ENCODE peak calls at places on chromosome 3, in nine cellular contexts. S is endodermal cell; J is kidney; U is body of pancreas; E is CD4-positive, alpha-beta T cell; M is pancreas; P is effector memory CD4-positive, alpha-beta T cell; A is IMR-90; N is keratinocyte. Y is an unnamed sample.

GRCh38 chr3:8540456-8540855 is 38.8 kb downstream of the LMCD1 start:
- DNase-seq in S (no peak), J (no peak), U (no peak), E (no peak), M (no peak), P (no peak), A (no peak), N (no peak), Y (no peak)

GRCh38 chr3:20072422-20072821 is 32.2 kb downstream of the KAT2B start:
- DNase-seq in S (no peak), J (no peak), U (no peak), E (no peak), M (no peak), P (no peak), A (no peak), N (no peak), Y (no peak)

GRCh38 chr3:50455133-50455532 is 48.3 kb downstream of the CACNA2D2 start:
- DNase-seq in S (no peak), J (no peak), U (no peak), E (no peak), M (no peak), P (no peak), A (no peak), N (no peak), Y (no peak)

GRCh38 chr3:38111201-38111600 is 25.7 kb downstream of the ACAA1 start:
- DNase-seq in S (no peak), J (no peak), U (no peak), E (no peak), M (no peak), P (no peak), A (no peak), N (no peak), Y (no peak)

GRCh38 chr3:149933858-149934257 is 36.8 kb downstream of the PFN2 start:
- DNase-seq in S (no peak), J (no peak), U (no peak), E (no peak), M (no peak), P (no peak), A (no peak), N (no peak), Y (no peak)

GRCh38 chr3:187713504-187713903 is 11.1 kb upstream of the RTP2 start:
- DNase-seq in S (no peak), J (no peak), U (no peak), E (no peak), M (no peak), P (no peak), A (peak), N (no peak), Y (no peak)

GRCh38 chr3:81888822-81889557 is 127.5 kb upstream of the GBE1 start:
- DNase-seq in S (no peak), J (no peak), U (no peak), E (no peak), M (no peak), P (no peak), A (peak), N (no peak), Y (no peak)

GRCh38 chr3:171056528-171056927 is 30.0 kb upstream of the SLC2A2 start:
- DNase-seq in S (no peak), J (no peak), U (no peak), E (no peak), M (no peak), P (no peak), A (peak), N (no peak), Y (no peak)

GRCh38 chr3:53833650-53834049 is 12.6 kb downstream of the CHDH start:
- DNase-seq in S (peak), J (no peak), U (no peak), E (no peak), M (no peak), P (no peak), A (no peak), N (no peak), Y (no peak)

GRCh38 chr3:12948891-12949711 is 107.7 kb upstream of the RPL32 start:
- DNase-seq in S (no peak), J (peak), U (peak), E (no peak), M (no peak), P (no peak), A (peak), N (peak), Y (no peak)

GRCh38 chr3:17195192-17195611 is 310.4 kb downstream of the PLCL2 start:
- DNase-seq in S (peak), J (no peak), U (peak), E (no peak), M (peak), P (no peak), A (peak), N (no peak), Y (no peak)

GRCh38 chr3:8843347-8843746 is 73.9 kb upstream of the OXTR start:
- DNase-seq in S (peak), J (no peak), U (no peak), E (no peak), M (no peak), P (no peak), A (no peak), N (no peak), Y (no peak)

GRCh38 chr3:190694335-190695001 is 168.0 kb downstream of the GMNC start:
- DNase-seq in S (no peak), J (no peak), U (peak), E (no peak), M (no peak), P (no peak), A (no peak), N (no peak), Y (no peak)

DNA sequence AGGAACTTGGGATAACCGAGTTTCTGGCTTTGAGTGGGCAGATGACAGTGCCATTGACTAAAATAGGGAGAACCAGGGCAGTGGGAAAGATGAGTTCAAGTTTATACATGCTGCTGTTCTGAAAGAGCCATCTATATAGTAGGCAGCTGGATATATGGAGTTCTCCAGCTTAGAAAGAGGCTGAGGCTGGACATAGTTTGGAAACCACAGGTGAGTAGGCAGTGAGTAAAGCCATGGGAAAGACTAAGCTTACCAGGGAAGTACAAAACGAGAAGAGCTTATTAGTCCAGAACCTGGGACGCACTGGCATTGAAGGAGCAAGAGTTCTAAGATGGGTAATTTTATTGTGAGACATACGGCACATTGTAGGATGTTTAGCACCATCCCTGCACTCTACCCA is 54.2 kb downstream of the MSL2 start:
- DNase-seq in S (no peak), J (no peak), U (no peak), E (no peak), M (no peak), P (no peak), A (peak), N (peak), Y (peak)
- H3K27ac ChIP-seq in S (no peak), J (no peak), U (no peak), E (no peak), M (no peak), P (no peak), A (peak), N (peak), Y (peak)

DNA sequence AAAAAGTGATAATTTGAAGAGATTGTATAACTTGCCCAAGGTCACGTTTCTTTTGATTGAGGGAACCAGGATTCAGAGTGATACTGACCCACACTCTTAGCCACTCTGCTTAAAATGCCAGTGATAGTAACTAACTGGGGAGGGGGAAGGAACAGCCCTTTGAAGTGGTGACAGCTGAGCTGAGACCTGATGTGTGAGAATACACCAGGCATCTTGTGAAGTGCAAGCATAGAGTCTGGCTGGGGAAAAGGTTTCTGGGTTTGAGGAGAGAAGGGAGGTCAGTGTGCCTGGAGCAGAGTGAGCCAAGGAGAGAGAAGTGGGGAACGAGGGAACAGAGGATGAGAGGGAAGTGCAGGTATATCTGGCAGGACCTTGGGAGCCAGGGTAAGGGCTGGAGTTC is 35.4 kb upstream of the SCAANT1 start:
- DNase-seq in S (no peak), J (no peak), U (no peak), E (no peak), M (no peak), P (no peak), A (no peak), N (no peak), Y (no peak)
- H3K27ac ChIP-seq in S (no peak), J (no peak), U (peak), E (no peak), M (peak), P (no peak), A (no peak), N (no peak), Y (no peak)

GRCh38 chr3:143236226-143236964 is 116.8 kb downstream of the CHST2 start:
- DNase-seq in S (no peak), J (no peak), U (no peak), E (no peak), M (no peak), P (no peak), A (no peak), N (no peak), Y (no peak)
- H3K27ac ChIP-seq in S (peak), J (no peak), U (no peak), E (no peak), M (no peak), P (no peak), A (no peak), N (no peak), Y (no peak)

DNA sequence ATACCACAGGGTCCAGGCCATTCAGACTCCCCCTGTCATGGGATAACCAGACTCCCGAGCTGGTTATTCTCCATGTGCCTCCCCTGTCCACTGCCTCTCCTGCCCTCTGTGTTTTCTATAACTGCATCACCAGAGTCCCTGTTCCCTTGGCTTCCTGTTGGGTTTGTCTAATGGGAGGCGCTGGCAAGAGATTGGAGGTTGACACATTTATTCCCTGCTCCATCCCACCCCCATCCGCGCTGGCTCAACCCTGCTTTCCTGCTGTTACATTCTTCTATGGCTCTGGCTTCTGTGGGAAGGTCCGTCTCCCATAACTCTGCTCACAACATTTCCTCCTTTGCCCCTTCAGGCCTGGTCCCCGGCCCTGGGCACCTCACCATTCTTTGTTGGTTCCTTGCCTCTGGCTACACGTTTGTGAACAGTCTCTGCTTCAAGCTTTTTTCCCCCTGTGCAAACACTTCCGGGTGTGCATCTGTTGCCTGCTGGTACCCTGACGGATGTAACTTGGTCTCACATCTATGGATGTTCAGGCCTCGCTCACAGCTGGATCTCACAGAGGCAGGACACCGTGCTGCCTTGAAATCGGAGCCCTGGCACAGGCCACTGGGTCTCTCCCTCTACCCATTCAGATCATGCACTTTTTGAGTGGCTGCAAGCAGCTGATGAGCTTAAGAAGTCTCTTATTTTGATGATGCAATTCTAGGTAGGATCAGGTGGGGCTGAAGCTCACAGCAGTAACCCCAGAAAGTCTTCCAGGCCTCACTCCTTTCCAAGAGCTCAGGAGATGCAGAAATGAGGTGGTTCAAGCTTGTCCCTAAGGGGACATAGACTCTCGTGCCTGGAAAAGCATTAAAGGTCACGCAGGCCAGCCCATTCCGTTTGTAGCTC is 68.6 kb upstream of the ATP13A3 start:
- DNase-seq in S (no peak), J (no peak), U (no peak), E (no peak), M (no peak), P (no peak), A (no peak), N (no peak), Y (no peak)
- H3K27ac ChIP-seq in S (no peak), J (no peak), U (no peak), E (no peak), M (no peak), P (no peak), A (no peak), N (no peak), Y (no peak)

Y was measured in epithelial cell of prostate.